ENCODE peak calls at places on chromosomes 3 and 15, in five cellular contexts. P is uterus; F is heart right ventricle; S is testis; J is effector memory CD4-positive, alpha-beta T cell. V is an unnamed sample.

GRCh38 chr3:145842302-145842897 is 318.6 kb downstream of the PLOD2 start:
- DNase-seq in S (no peak), P (no peak), J (no peak), F (no peak), V (no peak)

GRCh38 chr15:95176794-95177577 is 945.6 kb downstream of the MCTP2 start:
- DNase-seq in F (no peak), J (no peak), P (no peak), S (no peak), V (no peak)

GRCh38 chr15:91706366-91707032 is 147.0 kb upstream of the SLCO3A1 start:
- DNase-seq in F (peak; percentile 62), S (peak; percentile 92), J (peak; percentile 63), P (peak; percentile 78), V (peak; percentile 74)

GRCh38 chr15:45704329-45705249 is 69.8 kb downstream of the SQOR start:
- DNase-seq in J (no peak), F (peak; percentile 21), S (peak; percentile 25), P (no peak), V (no peak)

GRCh38 chr15:64634576-64635485 is 140.6 kb downstream of the RBPMS2 start:
- DNase-seq in P (no peak), F (no peak), J (no peak), S (no peak), V (no peak)

GRCh38 chr15:26126819-26127387 is 263.8 kb upstream of the ATP10A start:
- DNase-seq in F (no peak), J (no peak), P (no peak), S (no peak), V (no peak)

GRCh38 chr15:95162967-95163531 is 931.7 kb downstream of the MCTP2 start:
- DNase-seq in F (no peak), P (peak; percentile 48), S (no peak), J (no peak), V (no peak)

GRCh38 chr3:196195664-196196255 is 15.4 kb downstream of the ZDHHC19 start:
- DNase-seq in J (no peak), P (no peak), F (no peak), S (no peak), V (no peak)

GRCh38 chr3:133525435-133525834 is 48.1 kb upstream of the CDV3 start:
- DNase-seq in S (no peak), F (no peak), P (no peak), J (no peak), V (no peak)

GRCh38 chr15:77988386-77989301 is 88.9 kb downstream of the TBC1D2B start:
- DNase-seq in J (no peak), F (no peak), P (no peak), S (no peak), V (no peak)

GRCh38 chr15:70212963-70213315 is 115.2 kb upstream of the TLE3 start:
- DNase-seq in F (no peak), J (no peak), P (no peak), S (no peak), V (no peak)

GRCh38 chr3:59803269-59803668 is 753.4 kb upstream of the CFAP20DC start:
- DNase-seq in S (no peak), P (no peak), J (no peak), F (no peak), V (no peak)

GRCh38 chr15:32053717-32054116 is 23.4 kb downstream of the CHRNA7 start:
- DNase-seq in P (no peak), J (no peak), S (no peak), F (no peak), V (no peak)

GRCh38 chr15:92906563-92907081 is 6.5 kb downstream of the CHD2 start:
- DNase-seq in P (no peak), F (no peak), S (no peak), J (no peak), V (no peak)

GRCh38 chr3:14344351-14344750 is 58.1 kb upstream of the SLC6A6 start:
- DNase-seq in S (no peak), J (no peak), P (no peak), F (no peak), V (no peak)

GRCh38 chr3:39398700-39399099 is 7.8 kb upstream of the RPSA start:
- DNase-seq in J (no peak), F (no peak), P (no peak), S (no peak), V (no peak)

GRCh38 chr3:87626471-87626995 is 350.1 kb upstream of the POU1F1 start:
- DNase-seq in F (no peak), S (no peak), P (no peak), J (no peak), V (no peak)

GRCh38 chr3:48268381-48268935 is 27.6 kb downstream of the ZNF589 start:
- DNase-seq in S (peak; percentile 73), J (peak; percentile 54), P (no peak), F (no peak), V (no peak)

GRCh38 chr3:77281721-77282120 is 241.8 kb downstream of the ROBO2 start:
- DNase-seq in J (no peak), P (no peak), F (no peak), S (no peak), V (no peak)

GRCh38 chr15:48798319-48798718 is 12.6 kb downstream of the CEP152 start:
- DNase-seq in F (no peak), J (no peak), P (no peak), S (no peak), V (no peak)

GRCh38 chr15:27438403-27439375 is 467.7 kb downstream of the GABRG3 start:
- DNase-seq in J (no peak), F (no peak), P (no peak), S (no peak), V (no peak)

GRCh38 chr3:65597225-65597951 is 441.3 kb downstream of the MAGI1 start:
- DNase-seq in F (peak; percentile 17), S (peak; percentile 20), J (no peak), P (no peak), V (peak; percentile 48)

GRCh38 chr15:80636675-80637074 is 58.4 kb upstream of the ABHD17C start:
- DNase-seq in J (no peak), S (peak; percentile 23), P (no peak), F (no peak), V (no peak)

GRCh38 chr15:48086582-48086981 is 34.2 kb upstream of the SLC24A5 start:
- DNase-seq in J (no peak), S (no peak), F (no peak), P (no peak), V (no peak)

GRCh38 chr3:94522488-94522887 is 459.6 kb downstream of the NSUN3 start:
- DNase-seq in J (no peak), P (no peak), F (no peak), S (no peak), V (no peak)

GRCh38 chr3:4736284-4736861 is 242.9 kb upstream of the BHLHE40 start:
- DNase-seq in J (no peak), P (no peak), F (no peak), S (no peak), V (no peak)

GRCh38 chr3:39210078-39210477 is 17.7 kb upstream of the XIRP1 start:
- DNase-seq in J (no peak), P (no peak), S (no peak), F (no peak), V (no peak)

GRCh38 chr3:177106594-177106993 is 90.7 kb downstream of the TBL1XR1 start:
- DNase-seq in F (no peak), P (no peak), S (no peak), J (no peak), V (no peak)

GRCh38 chr3:177109688-177110087 is 87.6 kb downstream of the TBL1XR1 start:
- DNase-seq in F (no peak), P (no peak), J (no peak), S (no peak), V (no peak)

GRCh38 chr3:177110308-177111254 is 86.7 kb downstream of the TBL1XR1 start:
- DNase-seq in S (no peak), P (no peak), F (no peak), J (no peak), V (no peak)

GRCh38 chr3:177107840-177108239 is 89.4 kb downstream of the TBL1XR1 start:
- DNase-seq in J (no peak), F (no peak), S (no peak), P (no peak), V (no peak)

DNA sequence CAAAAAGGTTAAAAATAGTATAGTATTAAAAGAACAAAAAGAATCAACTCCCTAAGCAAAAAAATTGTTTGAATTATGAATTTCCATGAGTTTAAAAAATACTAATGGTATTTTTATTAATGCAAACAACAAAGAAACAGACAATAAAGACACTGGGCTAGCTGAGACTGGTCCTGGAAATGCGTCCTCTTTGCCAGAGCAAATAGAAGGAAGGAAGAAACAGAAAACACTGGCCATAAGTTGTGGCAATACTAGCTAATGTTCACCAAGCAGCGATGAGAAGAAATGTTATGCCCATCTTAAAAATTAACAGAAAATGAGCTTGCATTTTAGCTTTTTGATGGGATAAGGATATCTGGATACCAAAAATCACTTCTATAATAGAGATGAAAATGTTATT is 88.6 kb downstream of the TBL1XR1 start:
- DNase-seq in S (no peak), P (no peak), J (no peak), F (no peak), V (no peak)
- H3K4me1 ChIP-seq in S (no peaks in the 10 kb centered on the region), P (no peaks in the 10 kb centered on the region), J (peaks cover 7% of the 10 kb centered on the region), F (peaks cover 50% of the 10 kb centered on the region), V (peaks cover 67% of the 10 kb centered on the region)

DNA sequence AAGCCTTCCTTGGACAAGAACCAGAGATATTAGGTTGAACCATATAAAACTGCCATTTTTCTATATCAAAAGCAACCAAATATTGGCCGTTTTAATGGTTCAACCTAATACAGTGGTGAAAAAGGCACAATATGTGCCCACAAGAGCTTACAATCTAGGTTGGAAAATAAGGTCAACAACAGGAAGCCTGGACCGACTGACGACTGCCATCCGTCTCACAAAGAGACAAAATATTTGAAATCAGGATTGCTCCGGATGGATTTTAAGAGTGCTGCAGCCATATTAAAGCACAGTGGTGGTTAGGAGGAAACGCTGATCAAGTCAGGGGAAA is 1.4 kb downstream of the AHSG start:
- DNase-seq in J (no peak), S (no peak), P (no peak), F (no peak), V (no peak)
- H3K4me3 ChIP-seq in J (no peak overlapping the region), S (no peak overlapping the region), P (no peak overlapping the region), F (no peak overlapping the region), V (no peak overlapping the region)

DNA sequence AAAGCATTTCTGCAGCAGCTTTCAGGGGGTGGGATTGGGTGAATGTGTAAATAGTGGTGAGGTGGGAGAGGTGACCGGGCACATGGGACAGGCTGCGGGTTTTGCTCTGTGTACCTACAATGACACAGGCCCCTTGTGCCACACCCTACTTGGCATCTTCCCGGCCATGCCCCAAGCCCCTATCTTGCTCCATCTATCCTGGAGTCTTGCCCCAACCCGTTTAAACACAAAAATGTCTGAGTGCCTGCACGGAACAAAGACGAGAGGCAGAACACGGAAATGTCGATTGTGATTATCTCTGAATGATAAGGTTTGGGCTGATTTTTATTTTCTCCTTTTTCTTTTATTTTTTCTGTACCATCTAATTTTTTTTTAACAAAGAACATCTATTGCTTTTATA is 46.0 kb upstream of the SLC6A1 start:
- DNase-seq in P (no peak), F (no peak), S (no peak), J (no peak), V (no peak)
- H3K27ac ChIP-seq in P (no peak overlapping the region), F (no peak overlapping the region), S (no peak overlapping the region), J (no peak overlapping the region), V (no peak overlapping the region)

GRCh38 chr3:149593416-149594160 is 64.2 kb downstream of the WWTR1 start:
- DNase-seq in P (no peak), F (no peak), J (no peak), S (no peak), V (no peak)
- H3K4me1 ChIP-seq in P (peaks cover 4% of the 10 kb centered on the region), F (peaks cover 47% of the 10 kb centered on the region), J (no peaks in the 10 kb centered on the region), S (peaks cover 12% of the 10 kb centered on the region), V (peaks cover 53% of the 10 kb centered on the region)

V was measured in psoas muscle.